ENCODE peak calls at places on chromosomes 6 and 20, in nine cellular contexts. One of them, this sample, is unnamed.
A peak's percentile ranks its signal among the peaks of the same experiment; 100 is the strongest.

GRCh38 chr6:162056061-162056460 is 671.5 kb downstream of the PRKN start:
- DNase-seq in GM10248: no peak
- DNase-seq in thoracic aorta: no peak
- DNase-seq in choroid plexus epithelial cell: no peak
- DNase-seq in upper lobe of left lung: no peak
- DNase-seq in tibial nerve: no peak
- DNase-seq in NB4: no peak
- DNase-seq in astrocyte of the spinal cord: no peak
- DNase-seq in Calu3: no peak
- DNase-seq in this sample: no peak

GRCh38 chr6:119442776-119443184 is 93.2 kb upstream of the MAN1A1 start:
- DNase-seq in choroid plexus epithelial cell: peak; percentile 51
- DNase-seq in astrocyte of the spinal cord: no peak
- DNase-seq in Calu3: no peak
- DNase-seq in tibial nerve: no peak
- DNase-seq in upper lobe of left lung: no peak
- DNase-seq in GM10248: peak; percentile 24
- DNase-seq in NB4: no peak
- DNase-seq in thoracic aorta: no peak
- DNase-seq in this sample: no peak

GRCh38 chr6:34486106-34486740 is 20.3 kb downstream of the PACSIN1 start:
- DNase-seq in Calu3: no peak
- DNase-seq in GM10248: no peak
- DNase-seq in NB4: no peak
- DNase-seq in choroid plexus epithelial cell: no peak
- DNase-seq in tibial nerve: no peak
- DNase-seq in upper lobe of left lung: no peak
- DNase-seq in thoracic aorta: no peak
- DNase-seq in astrocyte of the spinal cord: no peak
- DNase-seq in this sample: no peak

GRCh38 chr6:11848852-11849731 is 70.5 kb upstream of the ADTRP start:
- DNase-seq in astrocyte of the spinal cord: peak; percentile 75
- DNase-seq in Calu3: no peak
- DNase-seq in thoracic aorta: no peak
- DNase-seq in tibial nerve: no peak
- DNase-seq in choroid plexus epithelial cell: peak; percentile 65
- DNase-seq in NB4: no peak
- DNase-seq in upper lobe of left lung: no peak
- DNase-seq in GM10248: no peak
- DNase-seq in this sample: peak; percentile 39

GRCh38 chr6:34468378-34468892 is 2.6 kb downstream of the PACSIN1 start:
- DNase-seq in Calu3: no peak
- DNase-seq in NB4: peak; percentile 73
- DNase-seq in GM10248: no peak
- DNase-seq in tibial nerve: no peak
- DNase-seq in upper lobe of left lung: no peak
- DNase-seq in thoracic aorta: no peak
- DNase-seq in astrocyte of the spinal cord: no peak
- DNase-seq in choroid plexus epithelial cell: no peak
- DNase-seq in this sample: no peak

GRCh38 chr6:52371656-52372151 is 9.8 kb downstream of the PAQR8 start:
- DNase-seq in GM10248: no peak
- DNase-seq in thoracic aorta: no peak
- DNase-seq in choroid plexus epithelial cell: peak; percentile 20
- DNase-seq in Calu3: no peak
- DNase-seq in tibial nerve: no peak
- DNase-seq in upper lobe of left lung: no peak
- DNase-seq in astrocyte of the spinal cord: peak; percentile 42
- DNase-seq in NB4: no peak
- DNase-seq in this sample: no peak

GRCh38 chr20:44728835-44729342 is 13.7 kb downstream of the CCN5 start:
- DNase-seq in NB4: peak; percentile 63
- DNase-seq in astrocyte of the spinal cord: peak; percentile 62
- DNase-seq in GM10248: no peak
- DNase-seq in upper lobe of left lung: no peak
- DNase-seq in choroid plexus epithelial cell: peak; percentile 51
- DNase-seq in Calu3: peak; percentile 99
- DNase-seq in thoracic aorta: no peak
- DNase-seq in tibial nerve: no peak
- DNase-seq in this sample: peak; percentile 87

GRCh38 chr6:39980839-39981580 is 46.7 kb upstream of the MOCS1 start:
- DNase-seq in GM10248: peak; percentile 28
- DNase-seq in NB4: peak; percentile 58
- DNase-seq in tibial nerve: no peak
- DNase-seq in upper lobe of left lung: no peak
- DNase-seq in thoracic aorta: no peak
- DNase-seq in astrocyte of the spinal cord: peak; percentile 40
- DNase-seq in choroid plexus epithelial cell: peak; percentile 82
- DNase-seq in Calu3: peak; percentile 48
- DNase-seq in this sample: peak; percentile 72

GRCh38 chr6:46990031-46990644 is 52.0 kb downstream of the ADGRF1 start:
- DNase-seq in tibial nerve: no peak
- DNase-seq in choroid plexus epithelial cell: no peak
- DNase-seq in GM10248: no peak
- DNase-seq in thoracic aorta: no peak
- DNase-seq in NB4: no peak
- DNase-seq in Calu3: no peak
- DNase-seq in upper lobe of left lung: no peak
- DNase-seq in astrocyte of the spinal cord: no peak
- DNase-seq in this sample: peak; percentile 41

GRCh38 chr6:160750276-160750689 is 48.2 kb downstream of the PLG start:
- DNase-seq in thoracic aorta: no peak
- DNase-seq in NB4: peak; percentile 23
- DNase-seq in Calu3: peak; percentile 61
- DNase-seq in GM10248: peak; percentile 35
- DNase-seq in upper lobe of left lung: no peak
- DNase-seq in tibial nerve: no peak
- DNase-seq in choroid plexus epithelial cell: no peak
- DNase-seq in astrocyte of the spinal cord: no peak
- DNase-seq in this sample: no peak

GRCh38 chr6:158020272-158020711 is 38.6 kb downstream of the SYNJ2 start:
- DNase-seq in choroid plexus epithelial cell: no peak
- DNase-seq in upper lobe of left lung: no peak
- DNase-seq in astrocyte of the spinal cord: no peak
- DNase-seq in Calu3: no peak
- DNase-seq in tibial nerve: no peak
- DNase-seq in GM10248: no peak
- DNase-seq in thoracic aorta: no peak
- DNase-seq in NB4: no peak
- DNase-seq in this sample: no peak

GRCh38 chr6:2028457-2029038 is 216.9 kb downstream of the GMDS start:
- DNase-seq in choroid plexus epithelial cell: no peak
- DNase-seq in tibial nerve: no peak
- DNase-seq in Calu3: no peak
- DNase-seq in upper lobe of left lung: no peak
- DNase-seq in astrocyte of the spinal cord: no peak
- DNase-seq in GM10248: peak; percentile 24
- DNase-seq in thoracic aorta: no peak
- DNase-seq in NB4: peak; percentile 50
- DNase-seq in this sample: no peak

GRCh38 chr20:63435552-63435951 is 36.9 kb downstream of the KCNQ2 start:
- DNase-seq in astrocyte of the spinal cord: no peak
- DNase-seq in thoracic aorta: no peak
- DNase-seq in GM10248: no peak
- DNase-seq in upper lobe of left lung: no peak
- DNase-seq in tibial nerve: no peak
- DNase-seq in choroid plexus epithelial cell: peak; percentile 13
- DNase-seq in Calu3: no peak
- DNase-seq in NB4: no peak
- DNase-seq in this sample: peak; percentile 29

DNA sequence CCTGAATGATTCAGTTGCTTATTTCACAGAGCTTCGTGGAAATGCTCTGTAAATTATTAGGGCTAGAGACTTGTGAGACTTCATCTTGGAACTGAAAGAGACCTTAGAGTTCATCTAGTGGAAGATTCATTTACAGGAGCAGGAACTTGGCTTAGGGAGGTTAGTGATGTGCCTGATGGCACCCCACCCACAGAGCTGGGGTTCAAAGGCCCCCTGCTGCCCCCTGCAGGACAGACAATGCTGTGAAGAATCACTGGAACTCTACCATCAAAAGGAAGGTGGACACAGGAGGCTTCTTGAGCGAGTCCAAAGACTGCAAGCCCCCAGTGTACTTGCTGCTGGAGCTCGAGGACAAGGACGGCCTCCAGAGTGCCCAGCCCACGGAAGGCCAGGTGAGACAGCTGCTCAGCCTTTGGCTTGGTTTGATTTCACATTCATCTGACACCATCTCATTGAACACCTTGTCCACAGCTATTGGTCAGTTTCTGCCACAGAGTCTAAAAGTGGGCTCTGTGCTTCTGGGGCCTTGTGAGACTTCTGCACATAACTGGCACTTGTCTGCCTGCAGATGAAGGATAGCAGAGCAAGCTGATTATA is 25.1 kb downstream of the MYBL2 start:
- DNase-seq in tibial nerve: no peak
- DNase-seq in Calu3: peak; percentile 83
- DNase-seq in astrocyte of the spinal cord: peak; percentile 25
- DNase-seq in thoracic aorta: no peak
- DNase-seq in choroid plexus epithelial cell: peak; percentile 57
- DNase-seq in upper lobe of left lung: no peak
- DNase-seq in GM10248: peak; percentile 80
- DNase-seq in NB4: peak; percentile 79
- DNase-seq in this sample: peak; percentile 56
- TF ChIP-seq CTCF in tibial nerve: peak; percentile 16
- TF ChIP-seq CTCF in Calu3: peak; percentile 85
- TF ChIP-seq CTCF in astrocyte of the spinal cord: peak; percentile 70
- TF ChIP-seq CTCF in thoracic aorta: no peak
- TF ChIP-seq CTCF in choroid plexus epithelial cell: peak; percentile 83
- TF ChIP-seq CTCF in upper lobe of left lung: peak; percentile 27
- TF ChIP-seq CTCF in GM10248: peak; percentile 68
- TF ChIP-seq CTCF in NB4: peak; percentile 89
- TF ChIP-seq CTCF in this sample: peak; percentile 73

GRCh38 chr20:20188647-20189046 is 136.3 kb downstream of the CFAP61 start:
- DNase-seq in upper lobe of left lung: no peak
- DNase-seq in choroid plexus epithelial cell: no peak
- DNase-seq in thoracic aorta: no peak
- DNase-seq in astrocyte of the spinal cord: no peak
- DNase-seq in tibial nerve: no peak
- DNase-seq in NB4: no peak
- DNase-seq in GM10248: peak; percentile 22
- DNase-seq in Calu3: no peak
- DNase-seq in this sample: no peak

GRCh38 chr20:20184711-20185110 is 132.4 kb downstream of the CFAP61 start:
- DNase-seq in GM10248: no peak
- DNase-seq in choroid plexus epithelial cell: no peak
- DNase-seq in Calu3: no peak
- DNase-seq in tibial nerve: no peak
- DNase-seq in astrocyte of the spinal cord: no peak
- DNase-seq in thoracic aorta: no peak
- DNase-seq in NB4: peak; percentile 17
- DNase-seq in upper lobe of left lung: no peak
- DNase-seq in this sample: no peak

GRCh38 chr20:20181322-20181721 is 129.0 kb downstream of the CFAP61 start:
- DNase-seq in NB4: no peak
- DNase-seq in astrocyte of the spinal cord: no peak
- DNase-seq in choroid plexus epithelial cell: no peak
- DNase-seq in GM10248: no peak
- DNase-seq in thoracic aorta: no peak
- DNase-seq in upper lobe of left lung: no peak
- DNase-seq in tibial nerve: no peak
- DNase-seq in Calu3: no peak
- DNase-seq in this sample: no peak

GRCh38 chr20:20184149-20184548 is 131.8 kb downstream of the CFAP61 start:
- DNase-seq in tibial nerve: no peak
- DNase-seq in Calu3: no peak
- DNase-seq in astrocyte of the spinal cord: no peak
- DNase-seq in GM10248: no peak
- DNase-seq in choroid plexus epithelial cell: peak; percentile 4
- DNase-seq in NB4: peak; percentile 42
- DNase-seq in upper lobe of left lung: no peak
- DNase-seq in thoracic aorta: no peak
- DNase-seq in this sample: no peak
- TF ChIP-seq CTCF in tibial nerve: no peak
- TF ChIP-seq CTCF in Calu3: no peak
- TF ChIP-seq CTCF in astrocyte of the spinal cord: peak; percentile 26
- TF ChIP-seq CTCF in GM10248: peak; percentile 37
- TF ChIP-seq CTCF in choroid plexus epithelial cell: peak; percentile 50
- TF ChIP-seq CTCF in NB4: peak; percentile 60
- TF ChIP-seq CTCF in upper lobe of left lung: no peak
- TF ChIP-seq CTCF in thoracic aorta: no peak
- TF ChIP-seq CTCF in this sample: peak; percentile 39

DNA sequence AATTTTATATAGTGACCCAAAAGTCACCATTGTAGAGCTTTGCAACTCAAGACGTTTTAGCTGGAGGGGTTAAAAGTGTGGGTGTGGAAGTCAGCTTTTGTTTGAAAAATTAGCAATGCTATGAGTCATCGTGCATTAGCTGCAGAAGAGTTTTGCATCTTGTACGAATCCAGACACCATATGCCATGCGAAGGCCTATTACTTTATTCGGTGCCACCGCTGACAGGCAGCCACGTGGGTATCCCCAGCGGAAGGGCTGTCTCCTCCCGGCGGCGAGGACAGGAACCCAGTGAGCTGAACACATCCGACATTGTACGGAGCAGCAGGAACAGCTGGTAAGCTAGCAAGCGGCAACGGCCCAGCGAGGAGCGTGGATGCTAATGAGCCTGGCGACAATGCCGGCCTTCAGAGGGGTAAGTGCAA is 84.4 kb downstream of the INSM1 start:
- DNase-seq in thoracic aorta: no peak
- DNase-seq in GM10248: peak; percentile 64
- DNase-seq in tibial nerve: peak; percentile 24
- DNase-seq in NB4: peak; percentile 43
- DNase-seq in choroid plexus epithelial cell: peak; percentile 59
- DNase-seq in astrocyte of the spinal cord: peak; percentile 72
- DNase-seq in upper lobe of left lung: peak; percentile 65
- DNase-seq in Calu3: no peak
- DNase-seq in this sample: peak; percentile 42
- TF ChIP-seq CTCF in thoracic aorta: no peak
- TF ChIP-seq CTCF in GM10248: no peak
- TF ChIP-seq CTCF in tibial nerve: peak; percentile 12
- TF ChIP-seq CTCF in NB4: no peak
- TF ChIP-seq CTCF in choroid plexus epithelial cell: no peak
- TF ChIP-seq CTCF in astrocyte of the spinal cord: no peak
- TF ChIP-seq CTCF in upper lobe of left lung: no peak
- TF ChIP-seq CTCF in Calu3: no peak
- TF ChIP-seq CTCF in this sample: no peak

DNA sequence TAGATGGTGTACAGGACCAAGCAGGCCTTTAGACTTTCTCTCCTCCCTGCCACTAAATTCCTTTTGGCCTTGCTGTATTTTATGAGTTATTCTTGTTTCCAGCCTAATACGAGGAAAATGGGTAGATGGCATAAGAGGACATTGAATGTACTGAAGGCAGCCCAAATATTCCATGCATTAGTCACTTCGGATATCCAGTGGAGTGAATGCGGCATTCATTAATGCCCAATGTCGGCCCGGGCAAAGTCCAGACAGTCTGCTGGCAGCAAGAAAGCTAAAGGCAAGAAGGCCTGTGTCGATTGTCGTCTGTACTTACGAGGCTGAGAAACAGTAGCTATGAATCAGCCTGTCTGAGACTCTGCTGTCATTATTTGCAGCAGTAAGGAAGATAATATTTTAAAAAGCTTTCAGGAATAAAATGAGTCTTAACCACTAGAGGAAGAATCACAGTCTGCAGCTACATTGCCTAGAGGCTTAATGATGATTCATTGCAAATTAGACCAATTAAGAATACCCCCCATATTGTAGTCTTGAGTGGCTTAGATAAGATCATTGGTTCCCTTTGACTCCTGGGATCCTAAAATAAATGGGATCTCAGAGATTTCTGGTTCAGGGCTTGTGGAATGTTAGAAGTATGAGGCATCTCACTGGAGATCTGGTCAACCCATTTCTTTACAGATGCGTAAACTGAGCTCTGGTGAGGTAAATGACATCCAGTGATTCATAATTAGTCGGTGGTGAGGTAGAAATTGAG is 534.1 kb upstream of the JAG1 start:
- DNase-seq in upper lobe of left lung: no peak
- DNase-seq in tibial nerve: no peak
- DNase-seq in Calu3: peak; percentile 79
- DNase-seq in choroid plexus epithelial cell: peak; percentile 32
- DNase-seq in NB4: no peak
- DNase-seq in thoracic aorta: no peak
- DNase-seq in GM10248: no peak
- DNase-seq in astrocyte of the spinal cord: peak; percentile 73
- DNase-seq in this sample: peak; percentile 77
- TF ChIP-seq CTCF in upper lobe of left lung: no peak
- TF ChIP-seq CTCF in tibial nerve: no peak
- TF ChIP-seq CTCF in Calu3: no peak
- TF ChIP-seq CTCF in choroid plexus epithelial cell: no peak
- TF ChIP-seq CTCF in NB4: no peak
- TF ChIP-seq CTCF in thoracic aorta: no peak
- TF ChIP-seq CTCF in GM10248: no peak
- TF ChIP-seq CTCF in astrocyte of the spinal cord: no peak
- TF ChIP-seq CTCF in this sample: no peak

This sample was measured in cardiac fibroblast.